ENCODE peak calls at places on chromosomes 3 and 15, in five cellular contexts. J, P, X, F and T are unnamed samples.

GRCh38 chr3:58013973-58014649 is 5.9 kb downstream of the FLNB start:
- DNase-seq in J (peak; percentile 97), P (no peak), X (peak; percentile 93), F (peak; percentile 64), T (peak; percentile 76)

GRCh38 chr15:43242616-43243015 is 21.8 kb upstream of the EPB42 start:
- DNase-seq in J (no peak), P (no peak), X (no peak), F (no peak), T (no peak)

GRCh38 chr3:154129625-154130024 is 8.4 kb downstream of the ARHGEF26 start:
- DNase-seq in J (no peak), P (no peak), X (no peak), F (no peak), T (no peak)

GRCh38 chr15:57060799-57061198 is 142.4 kb downstream of the TCF12 start:
- DNase-seq in J (peak; percentile 89), P (no peak), X (no peak), F (no peak), T (no peak)

GRCh38 chr15:57500979-57501576 is 90.6 kb upstream of the MYZAP start:
- DNase-seq in J (peak; percentile 69), P (no peak), X (no peak), F (no peak), T (no peak)

GRCh38 chr3:122091602-122092006 is 36.4 kb downstream of the CD86 start:
- DNase-seq in J (no peak), P (no peak), X (no peak), F (no peak), T (no peak)

GRCh38 chr3:48285132-48285531 is 44.2 kb downstream of the ZNF589 start:
- DNase-seq in J (no peak), P (no peak), X (no peak), F (no peak), T (no peak)

GRCh38 chr15:70453238-70453637 is 310.1 kb downstream of the UACA start:
- DNase-seq in J (no peak), P (no peak), X (no peak), F (no peak), T (no peak)

GRCh38 chr3:33260104-33260503 is 17.1 kb upstream of the FBXL2 start:
- DNase-seq in J (no peak), P (no peak), X (no peak), F (no peak), T (no peak)

GRCh38 chr3:36220189-36220588 is 160.1 kb upstream of the STAC start:
- DNase-seq in J (no peak), P (no peak), X (no peak), F (no peak), T (no peak)

GRCh38 chr3:98359993-98360675 is 6.5 kb downstream of the OR5K4 start:
- DNase-seq in J (no peak), P (no peak), X (no peak), F (no peak), T (no peak)

GRCh38 chr3:123816673-123817207 is 67.4 kb downstream of the MYLK start:
- DNase-seq in J (peak; percentile 59), P (no peak), X (peak; percentile 51), F (no peak), T (no peak)

GRCh38 chr3:97579365-97579764 is 185.2 kb upstream of the ARL6 start:
- DNase-seq in J (no peak), P (no peak), X (no peak), F (no peak), T (no peak)

GRCh38 chr3:171282041-171282440 is 178.2 kb downstream of the TNIK start:
- DNase-seq in J (peak; percentile 47), P (no peak), X (no peak), F (no peak), T (no peak)

GRCh38 chr3:135100349-135100741 is 305.3 kb downstream of the EPHB1 start:
- DNase-seq in J (no peak), P (no peak), X (no peak), F (no peak), T (no peak)

GRCh38 chr3:148075829-148076716 is 621.6 kb upstream of the AGTR1 start:
- DNase-seq in J (peak; percentile 81), P (no peak), X (peak; percentile 12), F (peak; percentile 21), T (no peak)

GRCh38 chr15:77042955-77043920 is 27.7 kb downstream of the TSPAN3 start:
- DNase-seq in J (no peak), P (no peak), X (no peak), F (no peak), T (no peak)

GRCh38 chr3:149215474-149215873 is 6.2 kb downstream of the CP start:
- DNase-seq in J (no peak), P (no peak), X (no peak), F (no peak), T (no peak)

GRCh38 chr15:29560896-29561295 is 261.4 kb downstream of the TJP1 start:
- DNase-seq in J (no peak), P (no peak), X (no peak), F (no peak), T (no peak)

GRCh38 chr3:73148207-73148606 is 86.7 kb downstream of the EBLN2 start:
- DNase-seq in J (no peak), P (no peak), X (no peak), F (no peak), T (no peak)

GRCh38 chr15:66895794-66896453 is 169.5 kb upstream of the SMAD3 start:
- DNase-seq in J (no peak), P (no peak), X (no peak), F (no peak), T (no peak)

GRCh38 chr3:116873142-116873541 is 163.6 kb downstream of the TUSC7 start:
- DNase-seq in J (no peak), P (no peak), X (no peak), F (no peak), T (no peak)

GRCh38 chr15:19973718-19974117 is 567.9 kb downstream of the GOLGA6L6 start:
- DNase-seq in J (no peak), P (no peak), X (no peak), F (no peak), T (no peak)

GRCh38 chr3:172177046-172177445 is 137.7 kb downstream of the FNDC3B start:
- DNase-seq in J (peak; percentile 72), P (no peak), X (no peak), F (no peak), T (no peak)

GRCh38 chr15:94844533-94845390 is 613.4 kb downstream of the MCTP2 start:
- DNase-seq in J (peak; percentile 23), P (no peak), X (no peak), F (peak; percentile 68), T (peak; percentile 54)
- TF ChIP-seq CTCF in J (no peak), P (no peak), X (no peak), F (no peak), T (no peak)

GRCh38 chr3:46716461-46717441 is 918 bp downstream of the PRSS50 start:
- DNase-seq in J (no peak), P (no peak), X (no peak), F (no peak), T (no peak)

GRCh38 chr3:46715507-46716175 is 2.0 kb downstream of the PRSS50 start:
- DNase-seq in J (no peak), P (no peak), X (no peak), F (no peak), T (no peak)

GRCh38 chr3:46719044-46719565 is 1.4 kb upstream of the PRSS50 start:
- DNase-seq in J (no peak), P (no peak), X (no peak), F (no peak), T (no peak)

GRCh38 chr3:46719735-46720271 is 2.1 kb upstream of the PRSS50 start:
- DNase-seq in J (no peak), P (no peak), X (no peak), F (no peak), T (no peak)

DNA sequence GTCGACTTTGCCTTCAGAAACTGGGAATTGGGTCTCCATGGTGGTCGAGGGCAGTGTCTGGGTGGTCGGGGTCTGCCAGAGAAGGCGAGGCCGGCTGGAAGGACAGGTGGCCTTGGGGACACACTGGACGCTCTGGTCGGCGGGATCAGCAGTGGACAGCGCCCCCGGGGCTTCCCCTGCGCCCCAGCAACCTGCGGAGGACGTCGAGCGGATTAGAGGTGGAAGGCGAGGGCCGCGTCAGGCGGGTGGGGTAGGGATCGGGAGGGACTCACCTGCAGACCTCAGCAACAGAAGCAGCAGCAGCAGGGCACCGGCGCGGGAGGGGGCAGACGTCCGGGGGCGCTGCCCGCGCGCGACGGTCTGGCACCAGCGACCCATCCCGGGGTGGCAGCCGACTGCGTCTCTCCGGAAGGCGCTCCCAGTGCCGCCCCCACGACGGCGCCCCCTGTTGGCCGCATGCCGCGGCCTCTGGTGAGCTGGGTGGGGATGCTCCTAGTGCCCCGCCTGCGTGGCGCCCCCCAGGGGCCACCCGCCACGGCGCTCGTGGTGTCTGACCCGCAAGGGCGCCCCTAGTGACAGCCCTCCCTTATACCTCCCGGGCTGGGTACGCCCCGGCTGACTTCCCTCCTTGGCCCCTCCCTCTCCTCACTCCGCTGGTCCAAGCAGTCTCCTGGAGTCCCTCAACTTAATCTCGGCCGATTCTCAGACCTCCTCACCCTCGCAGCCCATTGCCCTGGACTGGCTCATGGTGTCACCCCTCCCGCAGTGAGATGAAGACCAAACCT is at the start of gene PRSS50:
- DNase-seq in J (no peak), P (no peak), X (no peak), F (no peak), T (no peak)
- TF ChIP-seq CTCF in J (peak; percentile 22), P (no peak), X (peak; percentile 39), F (peak; percentile 21), T (peak; percentile 32)

GRCh38 chr3:130537609-130538304 is 20.8 kb downstream of the COL6A6 start:
- DNase-seq in J (no peak), P (no peak), X (no peak), F (no peak), T (no peak)

GRCh38 chr3:130543322-130543721 is 26.3 kb downstream of the COL6A6 start:
- DNase-seq in J (no peak), P (no peak), X (no peak), F (no peak), T (no peak)

GRCh38 chr3:130533247-130533646 is 16.3 kb downstream of the COL6A6 start:
- DNase-seq in J (no peak), P (no peak), X (no peak), F (no peak), T (no peak)

GRCh38 chr3:130539005-130539404 is 22.0 kb downstream of the COL6A6 start:
- DNase-seq in J (peak; percentile 53), P (no peak), X (peak; percentile 19), F (peak; percentile 69), T (no peak)
- TF ChIP-seq CTCF in J (peak; percentile 75), P (no peak), X (peak; percentile 72), F (peak; percentile 66), T (peak; percentile 80)

GRCh38 chr3:11846281-11847034 is at the start of gene TAMM41:
- DNase-seq in J (peak; percentile 97), P (peak; percentile 77), X (peak; percentile 80), F (peak; percentile 83), T (peak; percentile 82)

GRCh38 chr3:11850003-11850402 is 3.3 kb upstream of the TAMM41 start:
- DNase-seq in J (no peak), P (no peak), X (no peak), F (no peak), T (no peak)

GRCh38 chr3:11845661-11846060 is 1.0 kb downstream of the TAMM41 start:
- DNase-seq in J (no peak), P (no peak), X (no peak), F (no peak), T (no peak)

GRCh38 chr3:11847035-11847394 is 330 bp upstream of the TAMM41 start:
- DNase-seq in J (no peak), P (no peak), X (no peak), F (no peak), T (no peak)

DNA sequence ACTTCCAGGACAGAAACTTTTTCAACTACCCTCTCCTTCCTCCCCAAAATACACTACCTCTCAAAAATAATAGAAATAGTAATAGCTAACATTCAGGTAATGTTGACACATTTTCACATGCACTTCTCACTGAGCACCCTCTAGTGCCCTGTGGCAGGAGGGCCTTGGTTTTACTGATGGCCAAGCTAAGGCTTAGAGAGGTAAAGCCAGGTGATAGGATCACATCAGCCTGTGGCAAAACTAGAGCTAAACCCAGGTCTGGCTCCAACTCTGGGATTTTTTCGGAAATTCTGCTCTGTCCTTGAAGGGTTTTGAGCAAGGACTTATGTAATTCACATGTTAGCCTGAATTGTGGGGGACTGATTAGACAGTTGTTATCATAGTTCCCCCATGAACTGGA is 922 bp upstream of the TAMM41 start:
- DNase-seq in J (no peak), P (no peak), X (no peak), F (no peak), T (no peak)
- TF ChIP-seq CTCF in J (no peak), P (no peak), X (no peak), F (no peak), T (no peak)